ENCODE peak calls at places on chromosomes 4 and X, in ten cellular contexts. E, P, G, W, V, H, I, B, Y and S are unnamed samples.

GRCh38 chr4:121239951-121240350 is 75.8 kb upstream of the TNIP3 start:
- DNase-seq in E (no peak), P (no peak), G (no peak), W (no peak), V (no peak), H (no peak), I (no peak), B (no peak), Y (no peak), S (no peak)

GRCh38 chrX:48972214-48973164 is 845 bp upstream of the KCND1 start:
- DNase-seq in E (no peak), P (no peak), G (no peak), W (no peak), V (peak), H (peak), I (no peak), B (no peak), Y (no peak), S (no peak)

GRCh38 chrX:124388562-124388961 is 42.2 kb downstream of the SH2D1A start:
- DNase-seq in E (no peak), P (no peak), G (peak), W (peak), V (peak), H (peak), I (peak), B (peak), Y (peak), S (no peak)

GRCh38 chrX:48645669-48646068 is 37.9 kb upstream of the WAS start:
- DNase-seq in E (no peak), P (no peak), G (no peak), W (no peak), V (no peak), H (no peak), I (no peak), B (no peak), Y (no peak), S (no peak)

GRCh38 chrX:1481636-1482529 is 29.2 kb upstream of the ASMTL start:
- DNase-seq in E (peak), P (peak), G (no peak), W (no peak), V (peak), H (peak), I (peak), B (peak), Y (peak), S (peak)

GRCh38 chr4:125187221-125187620 is 127.5 kb upstream of the FAT4 start:
- DNase-seq in E (no peak), P (peak), G (no peak), W (no peak), V (peak), H (peak), I (no peak), B (no peak), Y (no peak), S (peak)

GRCh38 chrX:133054761-133055385 is 42.0 kb downstream of the USP26 start:
- DNase-seq in E (no peak), P (no peak), G (no peak), W (no peak), V (no peak), H (peak), I (no peak), B (no peak), Y (no peak), S (no peak)

GRCh38 chr4:11503166-11503565 is 74.5 kb upstream of the HS3ST1 start:
- DNase-seq in E (peak), P (no peak), G (no peak), W (no peak), V (no peak), H (peak), I (no peak), B (no peak), Y (peak), S (no peak)

GRCh38 chr4:53273726-53274125 is 92.1 kb downstream of the SCFD2 start:
- DNase-seq in E (no peak), P (no peak), G (no peak), W (no peak), V (peak), H (peak), I (no peak), B (no peak), Y (no peak), S (no peak)

GRCh38 chrX:149006235-149006634 is 498.9 kb downstream of the IDS start:
- DNase-seq in E (no peak), P (no peak), G (no peak), W (no peak), V (no peak), H (no peak), I (no peak), B (no peak), Y (no peak), S (no peak)

GRCh38 chr4:8471211-8471875 is 30.8 kb downstream of the TRMT44 start:
- DNase-seq in E (no peak), P (no peak), G (no peak), W (no peak), V (no peak), H (no peak), I (no peak), B (no peak), Y (no peak), S (no peak)

GRCh38 chrX:133402830-133403625 is 12.3 kb downstream of the GPC4 start:
- DNase-seq in E (no peak), P (no peak), G (no peak), W (no peak), V (no peak), H (no peak), I (no peak), B (no peak), Y (no peak), S (no peak)

GRCh38 chrX:118496763-118497079 is 1.1 kb downstream of the DOCK11 start:
- DNase-seq in E (no peak), P (no peak), G (no peak), W (no peak), V (no peak), H (no peak), I (peak), B (no peak), Y (no peak), S (no peak)

GRCh38 chr4:28845158-28845557 is 1875.0 kb upstream of the PCDH7 start:
- DNase-seq in E (no peak), P (no peak), G (no peak), W (no peak), V (no peak), H (no peak), I (no peak), B (no peak), Y (no peak), S (no peak)

GRCh38 chr4:13860126-13860525 is 232.6 kb upstream of the BOD1L1 start:
- DNase-seq in E (no peak), P (no peak), G (peak), W (no peak), V (no peak), H (no peak), I (no peak), B (no peak), Y (no peak), S (no peak)

GRCh38 chrX:38754102-38754790 is 47.0 kb upstream of the MID1IP1 start:
- DNase-seq in E (no peak), P (peak), G (peak), W (peak), V (peak), H (peak), I (peak), B (no peak), Y (no peak), S (peak)